ENCODE peak calls at places on chromosomes 12 and 14, in eight cellular contexts. L is sigmoid colon; K is upper lobe of right lung; B is 8988T; H is activated CD8-positive, alpha-beta memory T cell treated with anti-CD3 and anti-CD28 coated beads for 4 hours; X is Kasumi-1; W is stimulated activated naive CD8-positive, alpha-beta T cell treated with anti-CD3 and anti-CD28 coated beads, Interleukin-15, Interleukin-2, amounts not matched to agents 100 U/mL and 50 U/mL, for 24 hours; Z is type B pancreatic cell. S is an unnamed sample.

GRCh38 chr12:121538699-121539061 is 42.1 kb downstream of the KDM2B start:
- DNase-seq in B (peak), X (no peak), K (no peak), Z (no peak), H (no peak), L (no peak), W (no peak), S (no peak)

GRCh38 chr12:29831173-29831572 is 47.4 kb upstream of the TMTC1 start:
- DNase-seq in X (no peak), L (no peak), W (no peak), Z (no peak), H (no peak), K (no peak), B (no peak), S (no peak)

GRCh38 chr14:90828642-90829487 is 12.6 kb upstream of the TTC7B start:
- DNase-seq in K (peak), B (no peak), H (no peak), W (peak), L (no peak), Z (no peak), X (no peak), S (no peak)

GRCh38 chr12:111355181-111355925 is 13.5 kb downstream of the PHETA1 start:
- DNase-seq in Z (no peak), W (no peak), B (no peak), L (no peak), X (no peak), H (no peak), K (no peak), S (no peak)

GRCh38 chr14:83826838-83827237 is 1703.1 kb upstream of the FLRT2 start:
- DNase-seq in L (no peak), Z (no peak), W (no peak), B (no peak), H (no peak), X (no peak), K (no peak), S (no peak)

GRCh38 chr12:32036477-32037263 is 70.0 kb upstream of the BICD1 start:
- DNase-seq in K (no peak), B (peak), X (no peak), H (no peak), W (no peak), L (no peak), Z (no peak), S (no peak)

GRCh38 chr12:49730568-49731101 is 10.7 kb upstream of the TMBIM6 start:
- DNase-seq in W (no peak), Z (no peak), K (no peak), B (no peak), L (no peak), H (no peak), X (no peak), S (no peak)

GRCh38 chr12:78585132-78585531 is 279.4 kb upstream of the SYT1 start:
- DNase-seq in W (no peak), Z (no peak), L (no peak), X (no peak), H (no peak), K (no peak), B (no peak), S (no peak)

GRCh38 chr12:27966870-27967269 is 5.7 kb downstream of the PTHLH start:
- DNase-seq in Z (no peak), B (peak), K (no peak), W (no peak), L (no peak), X (no peak), H (no peak), S (no peak)

GRCh38 chr14:91140672-91141071 is 26.8 kb downstream of the DGLUCY start:
- DNase-seq in W (no peak), Z (no peak), H (no peak), L (no peak), B (peak), X (no peak), K (no peak), S (no peak)

GRCh38 chr14:71758198-71758955 is 173.9 kb upstream of the RGS6 start:
- DNase-seq in L (no peak), B (no peak), H (no peak), W (no peak), K (no peak), Z (no peak), X (no peak), S (no peak)

GRCh38 chr12:19165446-19165845 is 35.9 kb downstream of the PLEKHA5 start:
- DNase-seq in Z (no peak), H (no peak), X (no peak), W (no peak), K (no peak), B (no peak), L (no peak), S (no peak)

GRCh38 chr12:109531411-109531810 is 41.9 kb downstream of the MMAB start:
- DNase-seq in H (no peak), W (no peak), K (no peak), Z (no peak), X (no peak), B (no peak), L (no peak), S (no peak)

GRCh38 chr12:49369723-49370145 is 2.5 kb downstream of the SPATS2 start:
- DNase-seq in L (no peak), Z (peak), H (no peak), K (no peak), X (peak), B (no peak), W (peak), S (no peak)

GRCh38 chr12:104477812-104478388 is 21.2 kb downstream of the CHST11 start:
- DNase-seq in K (no peak), X (peak), Z (no peak), W (no peak), B (no peak), H (no peak), L (no peak), S (no peak)

GRCh38 chr12:110585231-110585799 is 2.2 kb upstream of the PPTC7 start:
- DNase-seq in K (no peak), X (peak), H (no peak), W (peak), B (no peak), Z (no peak), L (no peak), S (no peak)

GRCh38 chr12:89345830-89346740 is 6.2 kb downstream of the DUSP6 start:
- DNase-seq in X (peak), K (peak), Z (no peak), L (peak), B (no peak), W (peak), H (no peak), S (peak)

GRCh38 chr12:126493366-126494108 is 1428.3 kb downstream of the AACS start:
- DNase-seq in K (no peak), Z (no peak), W (no peak), B (no peak), L (no peak), H (no peak), X (no peak), S (no peak)

GRCh38 chr14:100586520-100587247 is 533 bp downstream of the BEGAIN start:
- DNase-seq in W (peak), Z (no peak), X (no peak), L (peak), B (no peak), K (peak), H (no peak), S (peak)

GRCh38 chr12:105237671-105238070 is 1.7 kb upstream of the APPL2 start:
- DNase-seq in L (no peak), X (no peak), B (no peak), Z (no peak), H (no peak), K (no peak), W (no peak), S (no peak)

GRCh38 chr12:13362260-13362841 is 165.8 kb downstream of the EMP1 start:
- DNase-seq in W (peak), X (peak), Z (no peak), B (no peak), L (peak), K (peak), H (no peak), S (no peak)

GRCh38 chr12:2652401-2653081 is 142.2 kb upstream of the FKBP4 start:
- DNase-seq in H (no peak), B (no peak), K (peak), Z (no peak), L (peak), X (no peak), W (no peak), S (peak)

S was measured in cardiac septum.